ENCODE peak calls at places on chromosomes 1 and 21, in six cellular contexts. T is HCT116, B is body of pancreas, F is astrocyte of the cerebellum, E is tibial artery, G is K562. V is an unnamed sample.

GRCh38 chr21:17759546-17760178 is 59.5 kb downstream of the C21orf91 start:
- DNase-seq in G (no peak), T (no peak), B (no peak), F (no peak), E (no peak), V (no peak)

GRCh38 chr1:173152585-173152984 is 54.5 kb downstream of the TNFSF4 start:
- DNase-seq in T (no peak), B (no peak), G (no peak), E (no peak), F (no peak), V (no peak)

GRCh38 chr21:26112127-26112742 is 58.3 kb downstream of the APP start:
- DNase-seq in F (no peak), B (no peak), G (no peak), E (no peak), T (no peak), V (no peak)

GRCh38 chr1:16162163-16162822 is 6.4 kb upstream of the EPHA2 start:
- DNase-seq in T (no peak), E (no peak), G (peak; percentile 96), B (no peak), F (no peak), V (no peak)

GRCh38 chr1:52321051-52321450 is 45.0 kb downstream of the CC2D1B start:
- DNase-seq in B (no peak), E (no peak), T (no peak), G (no peak), F (no peak), V (no peak)

GRCh38 chr1:9990944-9991343 is 6.1 kb upstream of the RBP7 start:
- DNase-seq in F (no peak), G (no peak), E (peak; percentile 33), B (peak; percentile 29), T (no peak), V (no peak)

GRCh38 chr1:64133036-64133435 is 70.4 kb upstream of the UBE2U start:
- DNase-seq in B (peak; percentile 13), T (peak; percentile 27), E (no peak), G (no peak), F (peak; percentile 38), V (peak; percentile 81)

GRCh38 chr1:31183927-31184554 is 55.6 kb downstream of the NKAIN1 start:
- DNase-seq in T (peak; percentile 27), F (peak; percentile 20), E (no peak), G (peak; percentile 71), B (peak; percentile 47), V (no peak)

GRCh38 chr1:119275145-119275929 is 93.2 kb upstream of the HAO2 start:
- DNase-seq in G (peak; percentile 56), B (peak; percentile 47), T (peak; percentile 39), E (peak; percentile 25), F (peak; percentile 56), V (peak; percentile 41)

GRCh38 chr1:2927995-2928732 is 93.1 kb upstream of the ACTRT2 start:
- DNase-seq in F (no peak), T (no peak), E (peak; percentile 55), G (no peak), B (no peak), V (no peak)

GRCh38 chr1:245687636-245688535 is 533.1 kb downstream of the KIF26B start:
- DNase-seq in B (no peak), T (no peak), E (no peak), G (no peak), F (no peak), V (no peak)

GRCh38 chr1:2547210-2548067 is 8.7 kb upstream of the TNFRSF14 start:
- DNase-seq in B (no peak), F (no peak), T (no peak), G (no peak), E (no peak), V (no peak)

GRCh38 chr1:3821004-3821933 is 25.0 kb upstream of the LRRC47 start:
- DNase-seq in G (no peak), F (peak; percentile 45), B (no peak), E (no peak), T (no peak), V (no peak)

DNA sequence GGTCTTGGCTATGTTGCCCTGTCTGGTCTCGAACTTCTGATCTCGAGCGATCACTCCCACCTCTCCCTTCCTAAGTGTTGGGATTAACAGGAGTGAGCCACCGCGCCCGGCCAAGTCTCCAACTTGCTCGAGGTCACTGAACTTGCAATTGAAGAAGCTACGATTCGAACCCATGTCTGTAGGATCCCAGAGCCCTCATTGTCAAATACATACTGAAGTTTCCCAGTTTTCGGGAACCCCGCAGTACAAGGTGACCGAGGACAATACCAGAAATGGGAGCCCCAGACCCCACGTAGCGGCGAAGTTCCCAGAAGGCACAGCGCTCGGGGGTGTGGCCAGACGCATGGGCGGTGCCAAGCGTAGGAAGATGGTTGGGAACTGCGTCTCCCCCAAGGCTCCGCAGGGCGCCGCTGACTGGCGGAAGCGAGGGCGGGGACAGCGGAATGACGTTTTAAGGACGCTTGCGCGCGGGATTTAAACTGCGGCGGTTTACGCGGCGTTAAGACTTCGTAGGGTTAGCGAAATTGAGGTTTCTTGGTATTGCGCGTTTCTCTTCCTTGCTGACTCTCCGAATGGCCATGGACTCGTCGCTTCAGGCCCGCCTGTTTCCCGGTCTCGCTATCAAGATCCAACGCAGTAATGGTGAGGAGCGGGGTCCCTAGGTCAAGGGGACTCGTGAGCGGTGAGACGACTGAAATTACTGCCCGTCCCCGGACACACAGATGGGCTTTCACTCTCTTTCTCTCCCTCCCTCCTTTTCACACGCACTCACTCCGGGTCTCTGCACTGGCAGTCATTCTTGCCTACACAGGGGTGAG is at the start of gene KIF2C:
- DNase-seq in E (peak; percentile 96), B (peak; percentile 98), T (peak; percentile 96), G (peak; percentile 97), F (peak; percentile 96), V (peak; percentile 87)
- TF ChIP-seq CTCF in E (no peak), B (no peak), T (no peak), G (peak; percentile 15), F (no peak), V (no peak)

GRCh38 chr1:153636312-153636711 is 2.4 kb downstream of the CHTOP start:
- DNase-seq in B (no peak), E (no peak), F (no peak), G (no peak), T (no peak), V (no peak)
- H3K4me3 ChIP-seq in B (no peak overlapping the region), E (no peak overlapping the region), F (no peak overlapping the region), G (no peak overlapping the region), T (no peak overlapping the region), V (no peak overlapping the region)

DNA sequence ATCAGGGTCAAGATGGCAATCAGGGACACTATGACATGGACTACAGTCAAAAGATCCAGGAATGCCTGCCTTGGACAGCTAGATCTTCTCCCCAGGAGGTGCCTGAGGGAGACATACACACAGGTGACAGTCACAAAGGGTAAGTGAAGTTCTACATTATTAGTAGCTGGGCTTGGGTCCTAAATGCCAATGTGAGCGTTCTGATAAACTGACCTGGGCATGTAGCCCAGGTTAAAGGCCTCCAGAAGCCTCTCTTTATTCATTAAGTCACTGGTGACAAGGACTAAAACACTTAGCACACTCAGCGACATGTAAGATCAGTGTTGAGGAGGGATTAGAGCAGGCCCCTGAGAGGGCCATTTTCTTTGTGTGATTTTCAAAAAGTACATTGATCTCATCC is 48.9 kb upstream of the HSD17B7 start:
- DNase-seq in G (no peak), T (no peak), F (no peak), E (no peak), B (no peak), V (no peak)
- TF ChIP-seq CTCF in G (no peak), T (no peak), F (no peak), E (no peak), B (no peak), V (no peak)

GRCh38 chr1:40708750-40709099 is 17.2 kb downstream of the NFYC start:
- DNase-seq in F (peak; percentile 78), G (peak; percentile 83), B (no peak), T (peak; percentile 79), E (no peak), V (peak; percentile 59)
- H3K4me3 ChIP-seq in F (peak overlapping the region; percentile 68), G (peak overlapping the region; percentile 49), B (no peak overlapping the region), T (peak overlapping the region; percentile 62), E (peak overlapping the region; percentile 54), V (peak overlapping the region; percentile 55)

DNA sequence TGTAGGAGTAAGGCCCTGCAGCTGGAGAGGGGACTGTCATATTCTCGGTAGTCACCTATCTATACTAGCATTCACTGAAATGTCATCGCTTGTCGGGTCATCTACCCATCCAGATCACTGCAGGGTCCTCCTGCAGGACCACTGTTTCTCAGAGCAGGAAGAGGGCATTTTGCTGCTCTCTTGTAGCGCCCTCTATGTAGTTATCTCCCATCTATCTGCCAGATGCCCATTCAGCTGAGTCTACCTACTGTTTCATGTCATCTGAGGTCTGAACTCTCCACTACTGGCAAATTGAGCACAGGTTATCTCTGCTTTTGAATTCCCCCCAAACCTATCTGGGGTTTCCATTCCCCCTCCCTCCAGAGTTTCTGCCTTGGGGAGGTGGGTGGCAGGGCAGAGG is 258.2 kb upstream of the FOXD3 start:
- DNase-seq in E (no peak), G (no peak), B (no peak), T (no peak), F (no peak), V (no peak)
- TF ChIP-seq CTCF in E (no peak), G (no peak), B (no peak), T (no peak), F (no peak), V (no peak)

GRCh38 chr1:167121375-167122120 is 27.7 kb downstream of the STYXL2 start:
- DNase-seq in B (peak; percentile 51), T (peak; percentile 18), E (no peak), F (no peak), G (no peak), V (no peak)
- H3K4me3 ChIP-seq in B (peak overlapping the region; percentile 4), T (peak overlapping the region; percentile 59), E (peak overlapping the region; percentile 19), F (peak overlapping the region; percentile 27), G (no peak overlapping the region), V (no peak overlapping the region)

GRCh38 chr1:154906621-154907081 is 29.9 kb downstream of the PMVK start:
- DNase-seq in B (peak; percentile 5), E (no peak), F (no peak), T (peak; percentile 22), G (no peak), V (no peak)
- TF ChIP-seq CTCF in B (peak; percentile 62), E (no peak), F (no peak), T (peak; percentile 55), G (peak; percentile 38), V (peak; percentile 33)